ENCODE peak calls at places on chromosomes 3 and 15, in ten cellular contexts. One of them, this sample, is unnamed.

GRCh38 chr15:76278651-76279050 is 32.6 kb downstream of the ETFA start:
- DNase-seq in HEK293T: no peak
- DNase-seq in body of pancreas: no peak
- DNase-seq in upper lobe of right lung: no peak
- DNase-seq in stimulated activated CD4-positive, alpha-beta T cell treated with anti-CD3 and anti-CD28 coated beads, TNF-alpha, amount 100 ng/mL, for 4 hours: no peak
- DNase-seq in cardiac muscle cell: no peak
- DNase-seq in fibroblast of mammary gland: no peak
- DNase-seq in stimulated activated CD8-positive, alpha-beta memory T cell treated with anti-CD3 and anti-CD28 coated beads, Interleukin-2, amount 100 ng/mL, for 1 hour: no peak
- DNase-seq in GM20000: no peak
- DNase-seq in SW 1271: no peak
- DNase-seq in this sample: no peak

GRCh38 chr3:14492948-14493881 is 46.9 kb downstream of the GRIP2 start:
- DNase-seq in stimulated activated CD8-positive, alpha-beta memory T cell treated with anti-CD3 and anti-CD28 coated beads, Interleukin-2, amount 100 ng/mL, for 1 hour: no peak
- DNase-seq in HEK293T: no peak
- DNase-seq in body of pancreas: no peak
- DNase-seq in stimulated activated CD4-positive, alpha-beta T cell treated with anti-CD3 and anti-CD28 coated beads, TNF-alpha, amount 100 ng/mL, for 4 hours: no peak
- DNase-seq in SW 1271: no peak
- DNase-seq in upper lobe of right lung: peak
- DNase-seq in cardiac muscle cell: no peak
- DNase-seq in fibroblast of mammary gland: peak
- DNase-seq in GM20000: no peak
- DNase-seq in this sample: no peak

GRCh38 chr15:83436513-83437158 is 10.5 kb upstream of the SH3GL3 start:
- DNase-seq in stimulated activated CD4-positive, alpha-beta T cell treated with anti-CD3 and anti-CD28 coated beads, TNF-alpha, amount 100 ng/mL, for 4 hours: no peak
- DNase-seq in SW 1271: peak
- DNase-seq in body of pancreas: no peak
- DNase-seq in cardiac muscle cell: peak
- DNase-seq in fibroblast of mammary gland: peak
- DNase-seq in upper lobe of right lung: no peak
- DNase-seq in stimulated activated CD8-positive, alpha-beta memory T cell treated with anti-CD3 and anti-CD28 coated beads, Interleukin-2, amount 100 ng/mL, for 1 hour: no peak
- DNase-seq in GM20000: no peak
- DNase-seq in HEK293T: peak
- DNase-seq in this sample: peak

GRCh38 chr3:193788189-193788946 is 195.4 kb downstream of the OPA1 start:
- DNase-seq in fibroblast of mammary gland: peak
- DNase-seq in body of pancreas: peak
- DNase-seq in upper lobe of right lung: no peak
- DNase-seq in SW 1271: peak
- DNase-seq in stimulated activated CD8-positive, alpha-beta memory T cell treated with anti-CD3 and anti-CD28 coated beads, Interleukin-2, amount 100 ng/mL, for 1 hour: no peak
- DNase-seq in cardiac muscle cell: peak
- DNase-seq in HEK293T: peak
- DNase-seq in stimulated activated CD4-positive, alpha-beta T cell treated with anti-CD3 and anti-CD28 coated beads, TNF-alpha, amount 100 ng/mL, for 4 hours: no peak
- DNase-seq in GM20000: peak
- DNase-seq in this sample: peak

GRCh38 chr3:180280601-180281000 is 243.9 kb upstream of the PEX5L start:
- DNase-seq in cardiac muscle cell: no peak
- DNase-seq in fibroblast of mammary gland: peak
- DNase-seq in upper lobe of right lung: no peak
- DNase-seq in stimulated activated CD8-positive, alpha-beta memory T cell treated with anti-CD3 and anti-CD28 coated beads, Interleukin-2, amount 100 ng/mL, for 1 hour: no peak
- DNase-seq in GM20000: no peak
- DNase-seq in HEK293T: no peak
- DNase-seq in stimulated activated CD4-positive, alpha-beta T cell treated with anti-CD3 and anti-CD28 coated beads, TNF-alpha, amount 100 ng/mL, for 4 hours: no peak
- DNase-seq in body of pancreas: no peak
- DNase-seq in SW 1271: no peak
- DNase-seq in this sample: peak

GRCh38 chr3:1752205-1752604 is 346.5 kb upstream of the CNTN4 start:
- DNase-seq in SW 1271: no peak
- DNase-seq in GM20000: no peak
- DNase-seq in stimulated activated CD4-positive, alpha-beta T cell treated with anti-CD3 and anti-CD28 coated beads, TNF-alpha, amount 100 ng/mL, for 4 hours: no peak
- DNase-seq in HEK293T: no peak
- DNase-seq in cardiac muscle cell: no peak
- DNase-seq in stimulated activated CD8-positive, alpha-beta memory T cell treated with anti-CD3 and anti-CD28 coated beads, Interleukin-2, amount 100 ng/mL, for 1 hour: no peak
- DNase-seq in fibroblast of mammary gland: no peak
- DNase-seq in body of pancreas: no peak
- DNase-seq in upper lobe of right lung: no peak
- DNase-seq in this sample: no peak

GRCh38 chr15:22870865-22871264 is 32.4 kb downstream of the NIPA2 start:
- DNase-seq in body of pancreas: no peak
- DNase-seq in SW 1271: no peak
- DNase-seq in HEK293T: no peak
- DNase-seq in stimulated activated CD8-positive, alpha-beta memory T cell treated with anti-CD3 and anti-CD28 coated beads, Interleukin-2, amount 100 ng/mL, for 1 hour: no peak
- DNase-seq in cardiac muscle cell: no peak
- DNase-seq in upper lobe of right lung: no peak
- DNase-seq in GM20000: no peak
- DNase-seq in stimulated activated CD4-positive, alpha-beta T cell treated with anti-CD3 and anti-CD28 coated beads, TNF-alpha, amount 100 ng/mL, for 4 hours: no peak
- DNase-seq in fibroblast of mammary gland: no peak
- DNase-seq in this sample: no peak

GRCh38 chr3:38133209-38133556 is 3.7 kb downstream of the ACAA1 start:
- DNase-seq in cardiac muscle cell: no peak
- DNase-seq in stimulated activated CD8-positive, alpha-beta memory T cell treated with anti-CD3 and anti-CD28 coated beads, Interleukin-2, amount 100 ng/mL, for 1 hour: no peak
- DNase-seq in SW 1271: no peak
- DNase-seq in HEK293T: no peak
- DNase-seq in stimulated activated CD4-positive, alpha-beta T cell treated with anti-CD3 and anti-CD28 coated beads, TNF-alpha, amount 100 ng/mL, for 4 hours: no peak
- DNase-seq in upper lobe of right lung: no peak
- DNase-seq in fibroblast of mammary gland: no peak
- DNase-seq in GM20000: no peak
- DNase-seq in body of pancreas: no peak
- DNase-seq in this sample: no peak

GRCh38 chr3:71429610-71429988 is 153.9 kb downstream of the FOXP1 start:
- DNase-seq in upper lobe of right lung: no peak
- DNase-seq in stimulated activated CD8-positive, alpha-beta memory T cell treated with anti-CD3 and anti-CD28 coated beads, Interleukin-2, amount 100 ng/mL, for 1 hour: no peak
- DNase-seq in fibroblast of mammary gland: no peak
- DNase-seq in body of pancreas: no peak
- DNase-seq in SW 1271: no peak
- DNase-seq in stimulated activated CD4-positive, alpha-beta T cell treated with anti-CD3 and anti-CD28 coated beads, TNF-alpha, amount 100 ng/mL, for 4 hours: no peak
- DNase-seq in GM20000: no peak
- DNase-seq in HEK293T: no peak
- DNase-seq in cardiac muscle cell: no peak
- DNase-seq in this sample: no peak

GRCh38 chr3:120693439-120694172 is 11.6 kb upstream of the HGD start:
- DNase-seq in GM20000: no peak
- DNase-seq in stimulated activated CD4-positive, alpha-beta T cell treated with anti-CD3 and anti-CD28 coated beads, TNF-alpha, amount 100 ng/mL, for 4 hours: no peak
- DNase-seq in HEK293T: no peak
- DNase-seq in fibroblast of mammary gland: peak
- DNase-seq in SW 1271: peak
- DNase-seq in cardiac muscle cell: no peak
- DNase-seq in stimulated activated CD8-positive, alpha-beta memory T cell treated with anti-CD3 and anti-CD28 coated beads, Interleukin-2, amount 100 ng/mL, for 1 hour: no peak
- DNase-seq in upper lobe of right lung: no peak
- DNase-seq in body of pancreas: no peak
- DNase-seq in this sample: peak

GRCh38 chr15:57914350-57915055 is 151.0 kb downstream of the ALDH1A2 start:
- DNase-seq in SW 1271: no peak
- DNase-seq in HEK293T: peak
- DNase-seq in GM20000: no peak
- DNase-seq in upper lobe of right lung: peak
- DNase-seq in cardiac muscle cell: no peak
- DNase-seq in fibroblast of mammary gland: no peak
- DNase-seq in stimulated activated CD8-positive, alpha-beta memory T cell treated with anti-CD3 and anti-CD28 coated beads, Interleukin-2, amount 100 ng/mL, for 1 hour: no peak
- DNase-seq in body of pancreas: no peak
- DNase-seq in stimulated activated CD4-positive, alpha-beta T cell treated with anti-CD3 and anti-CD28 coated beads, TNF-alpha, amount 100 ng/mL, for 4 hours: no peak
- DNase-seq in this sample: no peak

GRCh38 chr15:100353469-100353868 is 11.7 kb upstream of the ADAMTS17 start:
- DNase-seq in cardiac muscle cell: no peak
- DNase-seq in fibroblast of mammary gland: no peak
- DNase-seq in stimulated activated CD8-positive, alpha-beta memory T cell treated with anti-CD3 and anti-CD28 coated beads, Interleukin-2, amount 100 ng/mL, for 1 hour: no peak
- DNase-seq in HEK293T: no peak
- DNase-seq in GM20000: no peak
- DNase-seq in SW 1271: no peak
- DNase-seq in body of pancreas: no peak
- DNase-seq in upper lobe of right lung: no peak
- DNase-seq in stimulated activated CD4-positive, alpha-beta T cell treated with anti-CD3 and anti-CD28 coated beads, TNF-alpha, amount 100 ng/mL, for 4 hours: no peak
- DNase-seq in this sample: no peak

GRCh38 chr3:194772241-194773000 is 86.7 kb downstream of the FAM43A start:
- DNase-seq in HEK293T: no peak
- DNase-seq in upper lobe of right lung: no peak
- DNase-seq in stimulated activated CD4-positive, alpha-beta T cell treated with anti-CD3 and anti-CD28 coated beads, TNF-alpha, amount 100 ng/mL, for 4 hours: no peak
- DNase-seq in GM20000: no peak
- DNase-seq in stimulated activated CD8-positive, alpha-beta memory T cell treated with anti-CD3 and anti-CD28 coated beads, Interleukin-2, amount 100 ng/mL, for 1 hour: no peak
- DNase-seq in body of pancreas: no peak
- DNase-seq in cardiac muscle cell: no peak
- DNase-seq in SW 1271: no peak
- DNase-seq in fibroblast of mammary gland: no peak
- DNase-seq in this sample: no peak

GRCh38 chr15:43150171-43150929 is 17.0 kb downstream of the TMEM62 start:
- DNase-seq in HEK293T: no peak
- DNase-seq in SW 1271: peak
- DNase-seq in fibroblast of mammary gland: peak
- DNase-seq in GM20000: no peak
- DNase-seq in stimulated activated CD8-positive, alpha-beta memory T cell treated with anti-CD3 and anti-CD28 coated beads, Interleukin-2, amount 100 ng/mL, for 1 hour: no peak
- DNase-seq in stimulated activated CD4-positive, alpha-beta T cell treated with anti-CD3 and anti-CD28 coated beads, TNF-alpha, amount 100 ng/mL, for 4 hours: no peak
- DNase-seq in body of pancreas: no peak
- DNase-seq in upper lobe of right lung: no peak
- DNase-seq in cardiac muscle cell: no peak
- DNase-seq in this sample: peak

This sample was measured in cardiac fibroblast.